ENCODE peak calls at places on chromosomes 4 and X, in nine cellular contexts. P is endothelial cell, V is Calu3, C is MCF 10A, O is GM23338, M is Panc1, I is cardiac muscle cell, Z is uterus, T is AG09309. D is an unnamed sample.

GRCh38 chrX:18348047-18348446 is 6.4 kb downstream of the SCML2 start:
- DNase-seq in P (no peak), V (no peak), C (no peak), O (no peak), M (no peak), I (no peak), Z (no peak), T (no peak), D (no peak)

GRCh38 chr4:82394896-82395295 is 21.1 kb upstream of the HNRNPD start:
- DNase-seq in P (no peak), V (peak), C (peak), O (no peak), M (no peak), I (no peak), Z (no peak), T (no peak), D (no peak)

GRCh38 chr4:173076903-173077629 is 91.5 kb upstream of the GALNT7 start:
- DNase-seq in P (no peak), V (no peak), C (peak), O (no peak), M (no peak), I (no peak), Z (no peak), T (no peak), D (no peak)

GRCh38 chr4:5712517-5712916 is 1.5 kb downstream of the EVC start:
- DNase-seq in P (no peak), V (no peak), C (peak), O (no peak), M (no peak), I (no peak), Z (no peak), T (peak), D (no peak)

GRCh38 chrX:15616531-15616930 is 15.8 kb upstream of the ACE2 start:
- DNase-seq in P (no peak), V (no peak), C (peak), O (no peak), M (no peak), I (no peak), Z (no peak), T (no peak), D (no peak)

GRCh38 chrX:131841496-131842410 is 181.3 kb upstream of the STK26 start:
- DNase-seq in P (no peak), V (peak), C (peak), O (peak), M (no peak), I (peak), Z (no peak), T (no peak), D (peak)

GRCh38 chr4:102598102-102598758 is 97.1 kb downstream of the NFKB1 start:
- DNase-seq in P (no peak), V (no peak), C (no peak), O (no peak), M (no peak), I (peak), Z (no peak), T (no peak), D (no peak)

GRCh38 chr4:187027231-187027760 is 303.6 kb upstream of the FAT1 start:
- DNase-seq in P (no peak), V (no peak), C (no peak), O (no peak), M (no peak), I (peak), Z (no peak), T (no peak), D (no peak)

GRCh38 chr4:96099031-96099430 is 259.1 kb downstream of the PDHA2 start:
- DNase-seq in P (no peak), V (no peak), C (no peak), O (no peak), M (no peak), I (no peak), Z (no peak), T (no peak), D (no peak)

GRCh38 chr4:142126890-142127497 is 490.6 kb downstream of the IL15 start:
- DNase-seq in P (peak), V (peak), C (peak), O (peak), M (peak), I (peak), Z (peak), T (peak), D (peak)

GRCh38 chrX:77519765-77520164 is 72.6 kb downstream of the FGF16 start:
- DNase-seq in P (no peak), V (no peak), C (no peak), O (no peak), M (no peak), I (no peak), Z (no peak), T (no peak), D (no peak)

GRCh38 chr4:39613093-39613656 is 25.5 kb downstream of the SMIM14 start:
- DNase-seq in P (no peak), V (no peak), C (no peak), O (no peak), M (no peak), I (peak), Z (no peak), T (no peak), D (no peak)

GRCh38 chrX:50158616-50159015 is 42.2 kb downstream of the AKAP4 start:
- DNase-seq in P (no peak), V (no peak), C (no peak), O (no peak), M (no peak), I (no peak), Z (no peak), T (no peak), D (no peak)

GRCh38 chr4:6225469-6225868 is 25.1 kb upstream of the JAKMIP1 start:
- DNase-seq in P (peak), V (no peak), C (peak), O (peak), M (no peak), I (peak), Z (no peak), T (no peak), D (peak)

GRCh38 chr4:184170996-184171395 is 46.7 kb downstream of the ENPP6 start:
- DNase-seq in P (no peak), V (no peak), C (peak), O (peak), M (no peak), I (peak), Z (no peak), T (peak), D (no peak)

GRCh38 chr4:33063238-33063637 is 2343.1 kb downstream of the PCDH7 start:
- DNase-seq in P (no peak), V (no peak), C (no peak), O (no peak), M (no peak), I (peak), Z (no peak), T (peak), D (no peak)

GRCh38 chr4:67343162-67343561 is 202.1 kb downstream of the CENPC start:
- DNase-seq in P (no peak), V (no peak), C (no peak), O (no peak), M (no peak), I (no peak), Z (no peak), T (no peak), D (no peak)

GRCh38 chr4:21083413-21083812 is 383.2 kb downstream of the PACRGL start:
- DNase-seq in P (no peak), V (no peak), C (no peak), O (peak), M (no peak), I (no peak), Z (no peak), T (no peak), D (no peak)

GRCh38 chrX:53347948-53348347 is 66.6 kb upstream of the IQSEC2 start:
- DNase-seq in P (no peak), V (no peak), C (no peak), O (no peak), M (no peak), I (no peak), Z (no peak), T (no peak), D (no peak)

GRCh38 chrX:3136161-3136961 is 95.1 kb downstream of the ARSF start:
- DNase-seq in P (no peak), V (peak), C (no peak), O (peak), M (no peak), I (no peak), Z (no peak), T (no peak), D (no peak)

GRCh38 chr4:7422898-7423180 is 11.9 kb downstream of the PSAPL1 start:
- DNase-seq in P (no peak), V (no peak), C (no peak), O (no peak), M (no peak), I (no peak), Z (no peak), T (no peak), D (no peak)

GRCh38 chrX:16870861-16871584 is 861 bp upstream of the RBBP7 start:
- DNase-seq in P (peak), V (peak), C (no peak), O (peak), M (no peak), I (peak), Z (peak), T (no peak), D (peak)

GRCh38 chr4:16544251-16544721 is 318.0 kb upstream of the TAPT1 start:
- DNase-seq in P (no peak), V (no peak), C (no peak), O (no peak), M (no peak), I (no peak), Z (peak), T (no peak), D (no peak)

GRCh38 chr4:163166041-163166579 is 580 bp downstream of the NAF1 start:
- DNase-seq in P (peak), V (peak), C (peak), O (peak), M (no peak), I (peak), Z (peak), T (no peak), D (peak)

GRCh38 chrX:76453737-76454406 is 26.4 kb downstream of the MAGEE1 start:
- DNase-seq in P (no peak), V (no peak), C (no peak), O (peak), M (no peak), I (peak), Z (no peak), T (no peak), D (no peak)

GRCh38 chr4:16692021-16692420 is 206.4 kb downstream of the LDB2 start:
- DNase-seq in P (no peak), V (no peak), C (peak), O (no peak), M (no peak), I (no peak), Z (no peak), T (no peak), D (no peak)

GRCh38 chr4:1215347-1216075 is 33.4 kb downstream of the CTBP1 start:
- DNase-seq in P (no peak), V (no peak), C (no peak), O (no peak), M (no peak), I (no peak), Z (peak), T (no peak), D (no peak)

GRCh38 chrX:108270280-108270679 is 167.9 kb downstream of the COL4A6 start:
- DNase-seq in P (no peak), V (no peak), C (peak), O (no peak), M (no peak), I (no peak), Z (no peak), T (no peak), D (no peak)

GRCh38 chr4:150884625-150885024 is 130.5 kb downstream of the LRBA start:
- DNase-seq in P (no peak), V (no peak), C (no peak), O (no peak), M (no peak), I (no peak), Z (no peak), T (no peak), D (no peak)

GRCh38 chr4:61254406-61254805 is 54.3 kb downstream of the ADGRL3 start:
- DNase-seq in P (no peak), V (no peak), C (peak), O (no peak), M (no peak), I (no peak), Z (no peak), T (no peak), D (no peak)

GRCh38 chr4:1996866-1997611 is 11.7 kb downstream of the NELFA start:
- DNase-seq in P (no peak), V (no peak), C (no peak), O (no peak), M (no peak), I (no peak), Z (no peak), T (no peak), D (no peak)

GRCh38 chr4:123777297-123777859 is 380.8 kb downstream of the SPRY1 start:
- DNase-seq in P (no peak), V (no peak), C (no peak), O (no peak), M (no peak), I (no peak), Z (no peak), T (no peak), D (no peak)

GRCh38 chr4:133997440-133997839 is 204.1 kb downstream of the PABPC4L start:
- DNase-seq in P (no peak), V (no peak), C (no peak), O (no peak), M (no peak), I (no peak), Z (no peak), T (no peak), D (no peak)

GRCh38 chr4:12674184-12674583 is 810.0 kb downstream of the RAB28 start:
- DNase-seq in P (no peak), V (no peak), C (no peak), O (no peak), M (no peak), I (no peak), Z (no peak), T (no peak), D (no peak)

GRCh38 chrX:16603822-16604221 is 46.1 kb upstream of the S100G start:
- DNase-seq in P (no peak), V (no peak), C (peak), O (no peak), M (no peak), I (no peak), Z (no peak), T (no peak), D (no peak)

GRCh38 chr4:39933689-39934590 is 43.8 kb downstream of the PDS5A start:
- DNase-seq in P (no peak), V (no peak), C (no peak), O (peak), M (no peak), I (peak), Z (no peak), T (peak), D (no peak)

DNA sequence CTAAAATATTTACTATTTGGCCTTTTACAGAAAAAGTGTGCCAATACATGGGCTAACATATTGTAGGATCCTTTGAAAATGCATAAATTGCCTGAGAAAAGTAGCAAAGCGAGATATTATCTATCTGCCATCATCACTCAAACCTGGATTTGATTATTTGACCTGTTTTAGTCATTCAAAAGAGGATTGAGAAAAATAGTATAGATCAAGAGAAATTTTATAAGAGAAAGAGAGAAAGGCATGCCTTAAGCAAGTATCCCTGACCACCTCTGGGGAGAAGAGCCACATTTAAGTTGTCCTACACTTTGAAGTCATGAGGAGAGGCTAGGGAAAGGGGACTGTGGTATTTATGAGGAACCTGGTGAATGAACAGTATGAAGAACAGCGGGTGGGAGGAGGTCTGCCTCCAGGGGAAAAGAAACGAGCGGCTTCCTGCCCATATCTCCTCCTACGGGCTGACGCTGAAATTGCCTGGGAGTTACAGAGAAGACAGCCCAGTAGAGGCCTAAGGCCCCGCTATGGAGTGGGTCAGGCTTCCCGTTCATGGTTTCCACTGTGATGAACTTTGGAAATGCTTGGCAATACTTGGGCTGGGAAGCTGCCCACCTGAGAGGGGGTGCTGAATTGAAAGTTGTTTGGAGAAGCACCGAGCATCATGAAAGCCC is 106.8 kb upstream of the ACSL4 start:
- DNase-seq in P (no peak), V (no peak), C (peak), O (peak), M (no peak), I (no peak), Z (peak), T (no peak), D (peak)
- TF ChIP-seq CTCF in P (no peak), V (no peak), C (peak), O (no peak), M (no peak), I (peak), Z (no peak), T (no peak), D (peak)

GRCh38 chr4:153543351-153543750 is 77.2 kb downstream of the TMEM131L start:
- DNase-seq in P (no peak), V (no peak), C (no peak), O (no peak), M (no peak), I (no peak), Z (no peak), T (no peak), D (no peak)

GRCh38 chr4:153545822-153546221 is 79.7 kb downstream of the TMEM131L start:
- DNase-seq in P (no peak), V (no peak), C (no peak), O (no peak), M (no peak), I (no peak), Z (no peak), T (no peak), D (no peak)

GRCh38 chr4:153542131-153542530 is 76.0 kb downstream of the TMEM131L start:
- DNase-seq in P (no peak), V (no peak), C (no peak), O (no peak), M (no peak), I (no peak), Z (no peak), T (no peak), D (no peak)

GRCh38 chr4:153541426-153542096 is 75.4 kb downstream of the TMEM131L start:
- DNase-seq in P (no peak), V (no peak), C (peak), O (no peak), M (no peak), I (no peak), Z (no peak), T (peak), D (no peak)

DNA sequence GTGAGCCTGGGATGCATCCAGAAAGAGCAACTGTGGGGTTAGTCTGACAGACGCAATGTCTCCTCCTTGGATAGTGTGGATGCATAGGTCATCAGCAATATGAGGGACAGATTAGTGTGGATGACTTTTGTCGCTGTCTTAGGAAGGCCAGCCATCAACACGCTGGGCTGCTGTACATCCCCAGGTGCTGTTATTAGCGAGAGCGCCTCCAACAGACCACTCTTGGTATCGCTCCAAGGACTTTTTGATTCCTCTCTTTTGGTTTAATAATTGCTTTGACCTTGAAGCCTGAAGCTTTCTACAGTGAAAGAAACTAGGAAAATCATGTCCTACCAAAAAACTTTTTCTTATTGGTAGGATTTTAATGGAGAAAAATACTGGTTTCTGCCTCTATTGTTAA is 76.7 kb downstream of the TMEM131L start:
- DNase-seq in P (no peak), V (no peak), C (no peak), O (peak), M (no peak), I (no peak), Z (no peak), T (no peak), D (no peak)
- TF ChIP-seq CTCF in P (no peak), V (no peak), C (no peak), O (peak), M (no peak), I (no peak), Z (no peak), T (no peak), D (no peak)

GRCh38 chrX:111445485-111445884 is 33.5 kb upstream of the DCX start:
- DNase-seq in P (peak), V (no peak), C (peak), O (peak), M (peak), I (peak), Z (no peak), T (peak), D (no peak)
- TF ChIP-seq CTCF in P (peak), V (peak), C (peak), O (peak), M (peak), I (peak), Z (peak), T (peak), D (peak)

DNA sequence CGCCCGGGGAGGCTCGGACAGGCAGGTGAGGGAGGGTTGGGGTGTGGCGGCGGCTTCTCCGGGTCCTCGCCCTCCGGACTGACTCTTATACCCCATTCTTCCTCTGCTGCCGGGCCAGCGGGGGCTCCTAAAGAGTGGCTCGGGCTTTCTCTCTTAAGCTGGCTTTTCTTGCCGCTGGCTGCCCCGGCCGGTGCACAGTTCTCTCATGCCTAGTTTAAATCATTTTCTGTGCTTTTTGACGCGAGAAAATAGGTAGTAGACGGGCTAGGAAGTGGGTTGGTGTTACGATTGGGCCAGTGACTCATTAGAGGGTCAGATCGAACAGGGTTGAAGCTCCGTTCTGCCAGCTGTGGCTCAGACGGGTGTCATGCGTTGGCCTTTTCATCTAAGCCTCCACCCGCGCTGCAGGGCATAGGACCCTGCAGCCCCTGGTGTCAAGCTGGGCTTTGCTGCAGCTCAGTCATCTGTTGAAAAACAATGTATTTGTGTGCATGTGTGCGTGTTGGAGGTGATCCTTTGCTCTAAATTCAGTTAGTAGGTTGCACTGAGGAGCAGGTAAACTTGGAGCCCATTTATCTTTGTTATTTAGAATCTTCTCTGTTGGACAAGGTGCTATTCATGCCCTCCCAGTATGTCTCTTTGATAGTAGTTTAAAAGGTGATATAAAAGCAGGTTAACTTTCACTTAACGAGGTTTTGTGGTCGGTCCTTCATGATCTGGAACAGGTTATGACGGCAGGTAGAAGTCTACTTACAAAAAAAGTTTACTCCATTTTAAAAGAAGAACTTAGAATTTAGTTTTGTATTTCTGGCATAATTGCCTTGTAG is 792 bp downstream of the BMP2K start:
- DNase-seq in P (peak), V (peak), C (peak), O (peak), M (no peak), I (peak), Z (peak), T (no peak), D (peak)
- TF ChIP-seq CTCF in P (no peak), V (no peak), C (no peak), O (no peak), M (no peak), I (peak), Z (no peak), T (no peak), D (no peak)